ENCODE peak calls at places on chromosomes 5 and 9, in four cellular contexts. K, X, B and L are unnamed samples. For H3K27me3 and H3K4me1, the result is how much of the 10 kb centered on the place peaks cover.

GRCh38 chr5:98060148-98060547 is 713.3 kb upstream of the RGMB start:
- DNase-seq in K (no peak), X (no peak), B (no peak), L (no peak)

GRCh38 chr5:142853682-142854081 is 83.5 kb downstream of the ARHGAP26 start:
- DNase-seq in K (no peak), X (no peak), B (no peak), L (no peak)

GRCh38 chr9:122991370-122991830 is 42.1 kb upstream of the GPR21 start:
- DNase-seq in K (no peak), X (peak), B (no peak), L (no peak)

GRCh38 chr5:159051431-159052281 is 48.1 kb downstream of the EBF1 start:
- DNase-seq in K (peak), X (no peak), B (no peak), L (no peak)

GRCh38 chr5:129904102-129904666 is at the start of gene CHSY3:
- DNase-seq in K (peak), X (peak), B (peak), L (peak)

GRCh38 chr5:91038180-91038808 is 344.8 kb downstream of the ARRDC3 start:
- DNase-seq in K (no peak), X (no peak), B (no peak), L (no peak)

GRCh38 chr5:30581198-30581925 is 612.1 kb upstream of the CDH6 start:
- DNase-seq in K (no peak), X (peak), B (no peak), L (no peak)

GRCh38 chr5:102759700-102760099 is 4.6 kb downstream of the PAM start:
- DNase-seq in K (no peak), X (no peak), B (no peak), L (no peak)

GRCh38 chr9:85425153-85425611 is 316.6 kb downstream of the AGTPBP1 start:
- DNase-seq in K (peak), X (peak), B (peak), L (peak)

GRCh38 chr9:118121361-118121760 is 417.2 kb downstream of the TLR4 start:
- DNase-seq in K (no peak), X (no peak), B (no peak), L (no peak)

GRCh38 chr5:171830686-171831085 is 45.1 kb downstream of the SMIM23 start:
- DNase-seq in K (no peak), X (no peak), B (no peak), L (no peak)

GRCh38 chr5:40442346-40442745 is 237.4 kb upstream of the PTGER4 start:
- DNase-seq in K (no peak), X (peak), B (no peak), L (no peak)

GRCh38 chr5:143576721-143577484 is 173.4 kb upstream of the NR3C1 start:
- DNase-seq in K (no peak), X (no peak), B (no peak), L (no peak)

GRCh38 chr5:14615365-14615764 is 33.8 kb downstream of the OTULINL start:
- DNase-seq in K (no peak), X (no peak), B (no peak), L (no peak)

GRCh38 chr9:127945338-127945737 is 7.7 kb upstream of the DPM2 start:
- DNase-seq in K (no peak), X (no peak), B (no peak), L (no peak)

GRCh38 chr5:93572101-93572772 is 8.8 kb downstream of the NR2F1-AS1 start:
- DNase-seq in K (no peak), X (no peak), B (no peak), L (no peak)

GRCh38 chr5:148386041-148386440 is 2.3 kb downstream of the FBXO38 start:
- DNase-seq in K (no peak), X (peak), B (no peak), L (no peak)

GRCh38 chr9:113963017-113963620 is 87.0 kb downstream of the ZNF618 start:
- DNase-seq in K (no peak), X (peak), B (peak), L (peak)

GRCh38 chr9:92359380-92360007 is 33.7 kb downstream of the CENPP start:
- DNase-seq in K (no peak), X (no peak), B (no peak), L (no peak)

GRCh38 chr5:41682641-41683040 is 172.2 kb upstream of the PLCXD3 start:
- DNase-seq in K (no peak), X (no peak), B (no peak), L (no peak)

GRCh38 chr9:88041447-88041846 is 67.1 kb upstream of the CDK20 start:
- DNase-seq in K (no peak), X (peak), B (no peak), L (no peak)

DNA sequence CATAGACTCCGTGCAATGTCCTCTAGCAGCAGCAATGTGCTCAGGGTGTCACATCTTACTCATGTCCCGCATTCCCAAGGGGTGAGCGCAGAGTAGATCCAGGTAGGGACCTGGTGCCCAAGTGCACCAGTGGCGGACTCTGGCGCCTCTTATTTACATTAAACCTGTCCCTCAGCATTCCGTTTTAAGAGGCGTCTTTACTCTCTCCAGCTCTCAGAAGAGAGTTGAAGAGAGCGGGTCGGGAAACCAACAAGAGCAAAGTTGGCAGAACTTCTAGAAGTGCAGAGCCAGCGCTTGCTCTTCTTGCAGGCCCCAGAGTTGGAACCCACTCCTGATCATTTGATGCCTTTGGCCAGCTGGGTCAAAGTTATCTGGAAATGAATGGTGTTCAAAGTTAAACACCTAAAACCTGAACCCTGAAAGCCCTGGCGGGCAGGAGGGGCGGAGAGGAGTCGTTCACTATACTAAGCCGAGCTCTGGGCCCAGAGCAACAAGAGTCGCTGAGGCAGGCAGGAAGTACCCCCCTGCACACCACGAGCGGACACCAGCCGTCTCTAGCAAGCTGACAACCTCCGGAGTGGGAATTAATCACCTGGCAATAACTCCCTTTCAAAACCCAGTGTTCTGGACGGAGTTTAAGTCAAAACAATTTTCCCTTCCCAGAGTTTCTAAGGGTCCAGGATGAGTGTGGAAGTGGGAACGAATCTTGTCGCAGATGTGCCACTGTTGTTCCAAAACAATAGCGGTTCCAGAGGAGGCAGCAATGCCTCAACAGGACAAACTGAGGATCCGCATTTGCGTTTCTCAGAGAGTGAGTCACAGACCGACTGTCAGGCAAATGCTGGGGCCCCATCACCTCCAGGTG is 122.8 kb downstream of the TMEM161B start:
- DNase-seq in K (no peak), X (peak), B (no peak), L (peak)
- H3K27me3 ChIP-seq in K (half or more), X (under half), B (under half), L (under half)

GRCh38 chr9:89943728-89944127 is 338.9 kb downstream of the GADD45G start:
- DNase-seq in K (no peak), X (no peak), B (no peak), L (no peak)
- H3K4me1 ChIP-seq in K (under half), X (under half), B (under half), L (under half)

GRCh38 chr5:75734913-75735789 is 17.9 kb upstream of the POC5 start:
- DNase-seq in K (peak), X (peak), B (peak), L (peak)
- TF ChIP-seq CTCF in K (peak), X (peak), B (peak), L (peak)

GRCh38 chr5:177399903-177400868 is at the start of gene PFN3:
- DNase-seq in K (no peak), X (no peak), B (no peak), L (no peak)
- H3K27me3 ChIP-seq in K (half or more), X (under half), B (under half), L (under half)

GRCh38 chr9:6920040-6920439 is 162.3 kb downstream of the KDM4C start:
- DNase-seq in K (no peak), X (no peak), B (no peak), L (no peak)
- H3K4me1 ChIP-seq in K (under half), X (under half), B (under half), L (under half)

GRCh38 chr5:113682497-113683136 is 169.1 kb downstream of the YTHDC2 start:
- DNase-seq in K (no peak), X (no peak), B (no peak), L (no peak)
- TF ChIP-seq CTCF in K (peak), X (no peak), B (no peak), L (no peak)